ENCODE peak calls at places on chromosomes 7 and 10, in nine cellular contexts. A is CD4-positive, alpha-beta T cell; W is NCI-H1105; L is T-helper 2 cell; C is ELF-1; K is effector CD4-positive, alpha-beta T cell; V is fibroblast of the conjunctiva; X is right cardiac atrium; J is COLO829. G is an unnamed sample.
A peak's percentile ranks its signal among the peaks of the same experiment; 100 is the strongest.

GRCh38 chr7:47720141-47720906 is 138.4 kb upstream of the TNS3 start:
- DNase-seq in X (peak; percentile 75), W (no peak), V (peak; percentile 13), C (no peak), L (no peak), K (no peak), J (no peak), A (no peak), G (no peak)

GRCh38 chr10:10644317-10645111 is 373.2 kb upstream of the CELF2 start:
- DNase-seq in C (no peak), A (no peak), V (no peak), K (no peak), X (peak; percentile 71), J (no peak), W (no peak), L (no peak), G (no peak)

GRCh38 chr7:50312176-50312575 is 7.7 kb downstream of the IKZF1 start:
- DNase-seq in A (no peak), K (no peak), J (no peak), X (no peak), V (no peak), C (no peak), L (peak; percentile 67), W (no peak), G (no peak)

GRCh38 chr7:132141109-132141508 is 435.2 kb downstream of the PLXNA4 start:
- DNase-seq in L (no peak), K (no peak), W (no peak), X (no peak), V (no peak), J (no peak), A (no peak), C (no peak), G (no peak)

GRCh38 chr10:14579405-14579804 is 195.3 kb downstream of the FAM107B start:
- DNase-seq in C (no peak), J (no peak), V (no peak), W (no peak), X (no peak), L (no peak), A (no peak), K (no peak), G (no peak)

GRCh38 chr7:39832519-39833085 is 117.5 kb upstream of the CDK13 start:
- DNase-seq in X (no peak), L (no peak), W (no peak), C (no peak), V (no peak), A (no peak), K (no peak), J (no peak), G (no peak)

GRCh38 chr10:91061608-91062007 is 140.7 kb upstream of the ANKRD1 start:
- DNase-seq in L (no peak), C (no peak), K (no peak), A (no peak), V (no peak), J (no peak), X (no peak), W (no peak), G (no peak)

GRCh38 chr10:17851611-17852010 is 42.5 kb downstream of the MRC1 start:
- DNase-seq in L (no peak), V (no peak), K (no peak), J (no peak), C (no peak), A (no peak), X (peak; percentile 83), W (peak; percentile 16), G (no peak)

GRCh38 chr7:66758964-66759628 is 18.6 kb downstream of the RABGEF1 start:
- DNase-seq in J (no peak), C (no peak), X (no peak), V (no peak), K (no peak), L (peak; percentile 76), W (no peak), A (no peak), G (no peak)

GRCh38 chr7:108109216-108109908 is 20.8 kb downstream of the LAMB4 start:
- DNase-seq in X (no peak), L (peak; percentile 42), W (peak; percentile 30), A (no peak), V (no peak), K (no peak), J (peak; percentile 26), C (no peak), G (no peak)

GRCh38 chr7:52634996-52635395 is 400.4 kb upstream of the POM121L12 start:
- DNase-seq in W (no peak), J (no peak), K (no peak), X (no peak), C (peak; percentile 13), V (no peak), A (no peak), L (no peak), G (peak; percentile 25)

GRCh38 chr7:24972991-24973390 is 7.0 kb downstream of the OSBPL3 start:
- DNase-seq in C (no peak), V (no peak), K (no peak), L (no peak), X (no peak), A (no peak), J (no peak), W (no peak), G (no peak)

GRCh38 chr7:151361193-151361959 is 19.8 kb downstream of the NUB1 start:
- DNase-seq in C (no peak), X (no peak), K (no peak), W (no peak), J (no peak), V (no peak), L (no peak), A (no peak), G (no peak)

GRCh38 chr7:88546808-88547207 is 212.7 kb upstream of the ZNF804B start:
- DNase-seq in K (peak; percentile 6), X (no peak), W (no peak), V (no peak), C (peak; percentile 71), L (peak; percentile 32), J (peak; percentile 74), A (no peak), G (peak; percentile 47)

GRCh38 chr7:6571160-6571779 is 6.0 kb upstream of the ZDHHC4 start:
- DNase-seq in W (no peak), K (no peak), J (no peak), L (peak; percentile 22), X (no peak), C (no peak), A (no peak), V (no peak), G (no peak)

GRCh38 chr10:34628174-34628802 is 186.8 kb downstream of the PARD3 start:
- DNase-seq in J (no peak), V (no peak), L (no peak), W (no peak), A (no peak), X (peak; percentile 90), K (no peak), C (no peak), G (no peak)

GRCh38 chr10:114664127-114664526 is 6.1 kb upstream of the ABLIM1 start:
- DNase-seq in K (no peak), A (no peak), V (no peak), J (no peak), L (no peak), X (no peak), C (no peak), W (no peak), G (no peak)

GRCh38 chr7:155493744-155494538 is 36.0 kb downstream of the EN2 start:
- DNase-seq in A (no peak), L (no peak), X (no peak), V (no peak), C (no peak), K (no peak), J (no peak), W (no peak), G (no peak)

GRCh38 chr10:33032354-33033254 is 74.6 kb upstream of the ITGB1 start:
- DNase-seq in C (no peak), W (no peak), K (no peak), X (no peak), V (peak; percentile 23), L (peak; percentile 32), J (peak; percentile 65), A (no peak), G (no peak)

GRCh38 chr7:80078159-80078731 is 56.4 kb upstream of the GNAI1 start:
- DNase-seq in L (no peak), C (no peak), A (no peak), V (no peak), K (no peak), W (peak; percentile 35), J (peak; percentile 38), X (no peak), G (no peak)

GRCh38 chr10:76301950-76302349 is 870.5 kb downstream of the LRMDA start:
- DNase-seq in A (no peak), K (no peak), L (no peak), J (no peak), W (no peak), V (no peak), C (no peak), X (no peak), G (no peak)

GRCh38 chr7:117445206-117445605 is 17.9 kb upstream of the ASZ1 start:
- DNase-seq in C (no peak), X (no peak), A (no peak), W (no peak), K (no peak), J (no peak), V (no peak), L (no peak), G (no peak)

GRCh38 chr10:50600286-50600685 is 23.5 kb downstream of the SGMS1 start:
- DNase-seq in V (no peak), L (no peak), W (peak; percentile 39), A (no peak), X (no peak), J (no peak), K (no peak), C (no peak), G (no peak)

GRCh38 chr10:46314046-46314445 is 27.2 kb downstream of the ANTXRL start:
- DNase-seq in W (no peak), K (no peak), V (no peak), C (no peak), L (no peak), A (no peak), J (no peak), X (no peak), G (no peak)